ENCODE peak calls at places on chromosomes 2 and 18, in ten cellular contexts. X is neural progenitor cell; H is IMR-90; M is fibroblast of lung; J is CD8-positive, alpha-beta memory T cell; E is left ventricle myocardium inferior; N is CD8-positive, alpha-beta T cell; I is tibial nerve; R is PC-3; C is A549. O is an unnamed sample.

GRCh38 chr2:54103454-54104314 is 11.7 kb upstream of the ACYP2 start:
- DNase-seq in X (peak; percentile 33), H (peak; percentile 54), M (peak; percentile 63), J (no peak), E (no peak), N (peak; percentile 35), I (no peak), R (peak; percentile 93), C (peak; percentile 71), O (peak; percentile 36)

GRCh38 chr2:62292190-62292589 is 96.3 kb downstream of the B3GNT2 start:
- DNase-seq in X (no peak), H (peak; percentile 11), M (peak; percentile 80), J (no peak), E (no peak), N (no peak), I (no peak), R (no peak), C (no peak), O (no peak)

GRCh38 chr18:3233004-3233403 is 13.2 kb upstream of the MYOM1 start:
- DNase-seq in X (no peak), H (no peak), M (no peak), J (no peak), E (no peak), N (no peak), I (no peak), R (no peak), C (no peak), O (no peak)

GRCh38 chr18:73355076-73355475 is 487.3 kb upstream of the NETO1 start:
- DNase-seq in X (no peak), H (peak; percentile 15), M (peak; percentile 35), J (no peak), E (no peak), N (no peak), I (no peak), R (peak; percentile 31), C (no peak), O (no peak)

GRCh38 chr18:8800445-8800844 is 95.1 kb downstream of the MTCL1 start:
- DNase-seq in X (peak; percentile 76), H (peak; percentile 100), M (peak; percentile 100), J (no peak), E (no peak), N (no peak), I (no peak), R (peak; percentile 98), C (peak; percentile 60), O (peak; percentile 96)

GRCh38 chr2:203814661-203815540 is 52.7 kb upstream of the CTLA4 start:
- DNase-seq in X (peak; percentile 85), H (peak; percentile 82), M (peak; percentile 79), J (peak; percentile 68), E (peak; percentile 39), N (peak; percentile 50), I (peak; percentile 25), R (peak; percentile 77), C (peak; percentile 73), O (peak; percentile 78)

GRCh38 chr2:47767880-47768609 is 14.9 kb upstream of the MSH6 start:
- DNase-seq in X (peak; percentile 78), H (peak; percentile 30), M (peak; percentile 27), J (peak; percentile 62), E (peak; percentile 56), N (peak; percentile 74), I (peak; percentile 47), R (peak; percentile 66), C (peak; percentile 55), O (peak; percentile 48)

GRCh38 chr2:25851740-25852503 is 26.4 kb downstream of the ASXL2 start:
- DNase-seq in X (peak; percentile 60), H (peak; percentile 93), M (peak; percentile 92), J (peak; percentile 69), E (no peak), N (peak; percentile 24), I (no peak), R (peak; percentile 87), C (peak; percentile 68), O (peak; percentile 28)

GRCh38 chr18:48676756-48677368 is 138.0 kb downstream of the CTIF start:
- DNase-seq in X (peak; percentile 92), H (peak; percentile 38), M (peak; percentile 43), J (peak; percentile 47), E (peak; percentile 68), N (peak; percentile 62), I (peak; percentile 61), R (peak; percentile 50), C (peak; percentile 41), O (peak; percentile 30)

GRCh38 chr2:23595601-23596251 is 210.7 kb downstream of the KLHL29 start:
- DNase-seq in X (peak; percentile 76), H (peak; percentile 13), M (peak; percentile 85), J (no peak), E (no peak), N (no peak), I (no peak), R (no peak), C (no peak), O (peak; percentile 91)

DNA sequence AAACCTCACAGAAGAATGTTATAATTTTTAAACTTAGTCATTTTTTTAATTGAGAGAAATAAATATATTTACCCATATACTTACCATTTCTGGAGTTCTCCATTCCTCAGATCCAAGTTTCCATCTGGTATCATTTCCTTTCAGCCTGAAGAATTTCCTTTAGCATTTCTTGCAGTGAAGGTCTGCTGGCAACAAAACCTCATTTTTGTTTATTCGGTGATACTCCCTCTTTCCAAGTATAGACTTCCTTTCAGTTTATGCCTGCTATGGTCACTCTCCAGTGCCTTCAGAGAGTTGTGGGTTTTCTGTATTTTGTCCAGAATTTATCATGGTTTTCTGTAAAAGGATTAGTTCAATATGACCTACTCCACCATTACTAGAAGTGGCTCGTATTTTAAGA is 17.0 kb downstream of the WDPCP start:
- DNase-seq in X (no peak), H (no peak), M (no peak), J (no peak), E (no peak), N (no peak), I (no peak), R (no peak), C (no peak), O (no peak)
- H3K9me3 ChIP-seq in X (peaks cover 4% of the 10 kb centered on the region), H (no peaks in the 10 kb centered on the region), M (no peaks in the 10 kb centered on the region), J (no peaks in the 10 kb centered on the region), E (peaks cover 26% of the 10 kb centered on the region), N (no peaks in the 10 kb centered on the region), I (no peaks in the 10 kb centered on the region), R (no peaks in the 10 kb centered on the region), C (peaks cover 3% of the 10 kb centered on the region), O (no peaks in the 10 kb centered on the region)

DNA sequence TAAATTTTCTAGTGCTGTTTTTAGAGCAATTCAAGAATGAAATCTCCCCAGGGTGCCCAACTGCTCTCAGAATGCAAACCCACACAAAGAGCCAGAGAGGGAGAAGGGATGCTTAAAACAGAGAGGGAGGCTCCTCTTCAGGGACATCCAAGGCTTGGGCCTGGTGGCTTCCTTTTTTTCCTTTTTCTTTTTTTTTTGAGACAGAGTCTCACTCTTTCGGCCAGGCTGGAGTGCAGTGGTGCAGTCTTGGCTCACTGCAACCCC is 32.8 kb upstream of the ATL2 start:
- DNase-seq in X (no peak), H (no peak), M (no peak), J (no peak), E (no peak), N (no peak), I (no peak), R (no peak), C (no peak), O (no peak)
- H3K27ac ChIP-seq in X (no peak overlapping the region), H (no peak overlapping the region), M (no peak overlapping the region), J (no peak overlapping the region), E (peak overlapping the region; percentile 32), N (no peak overlapping the region), I (no peak overlapping the region), R (no peak overlapping the region), C (no peak overlapping the region), O (no peak overlapping the region)

DNA sequence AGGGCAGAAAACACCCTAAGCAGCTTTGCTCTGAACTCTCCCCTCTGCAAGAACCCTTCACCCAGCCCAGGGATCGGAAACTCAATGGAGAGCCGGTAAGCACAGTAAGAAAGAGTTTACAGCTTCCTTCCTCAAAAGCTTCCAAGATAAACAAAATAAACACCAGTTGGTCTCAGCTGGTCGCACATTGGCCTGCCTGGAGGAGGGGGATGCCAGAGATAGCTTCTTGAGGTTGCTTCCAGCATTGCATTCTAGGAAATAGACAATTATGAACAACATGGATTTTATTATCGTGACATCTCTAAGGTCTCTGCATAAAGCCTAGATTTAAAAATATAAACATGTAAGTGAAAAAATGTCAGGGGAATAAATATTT is 141.5 kb upstream of the PKDCC start:
- DNase-seq in X (peak; percentile 13), H (peak; percentile 88), M (no peak), J (no peak), E (no peak), N (no peak), I (no peak), R (no peak), C (no peak), O (no peak)
- H3K9me3 ChIP-seq in X (no peaks in the 10 kb centered on the region), H (no peaks in the 10 kb centered on the region), M (no peaks in the 10 kb centered on the region), J (no peaks in the 10 kb centered on the region), E (no peaks in the 10 kb centered on the region), N (no peaks in the 10 kb centered on the region), I (no peaks in the 10 kb centered on the region), R (no peaks in the 10 kb centered on the region), C (no peaks in the 10 kb centered on the region), O (no peaks in the 10 kb centered on the region)

DNA sequence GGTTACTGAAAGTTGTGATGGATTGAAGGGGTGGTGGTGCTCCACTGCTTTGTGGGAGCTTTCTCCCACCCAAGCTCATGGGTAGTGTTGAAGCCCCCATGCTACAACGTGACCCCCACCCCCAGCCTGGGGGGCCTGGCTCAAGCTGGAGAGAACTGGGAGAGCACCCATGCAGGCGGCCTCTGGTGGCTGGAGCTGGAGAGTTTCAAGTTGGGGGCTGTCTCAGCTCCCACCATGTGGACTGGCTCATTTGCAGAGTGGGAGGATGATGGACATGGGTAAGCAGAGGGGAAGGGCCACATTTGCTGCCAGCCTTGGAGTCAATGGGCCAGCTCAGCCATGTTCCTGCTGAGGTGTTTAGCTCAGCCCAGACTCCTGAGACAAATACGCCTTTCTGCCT is 62.8 kb downstream of the INPP4A start:
- DNase-seq in X (no peak), H (no peak), M (no peak), J (no peak), E (no peak), N (no peak), I (no peak), R (no peak), C (no peak), O (no peak)
- H3K27ac ChIP-seq in X (no peak overlapping the region), H (no peak overlapping the region), M (no peak overlapping the region), J (peak overlapping the region; percentile 49), E (peak overlapping the region; percentile 65), N (no peak overlapping the region), I (peak overlapping the region; percentile 72), R (no peak overlapping the region), C (no peak overlapping the region), O (no peak overlapping the region)

DNA sequence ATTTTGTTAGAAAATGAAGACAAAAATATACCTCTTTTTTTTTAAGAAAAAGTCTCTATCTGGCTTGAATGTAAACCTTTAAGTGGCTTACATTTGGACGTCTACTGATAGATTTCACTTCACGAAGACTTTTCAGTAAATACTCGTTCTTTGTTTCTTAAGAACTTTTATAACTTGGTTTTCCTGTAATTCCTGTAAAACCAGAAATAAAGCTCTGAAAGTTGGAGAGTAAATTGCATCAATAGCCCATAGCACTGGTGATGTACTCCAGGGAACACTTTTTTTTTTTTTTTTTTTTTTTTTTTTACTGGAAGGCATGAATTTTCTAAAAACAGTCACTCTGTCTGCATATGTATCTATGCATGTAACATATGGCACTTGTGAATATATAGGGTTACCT is 309.1 kb upstream of the TCF4 start:
- DNase-seq in X (no peak), H (no peak), M (no peak), J (no peak), E (no peak), N (no peak), I (no peak), R (peak; percentile 21), C (no peak), O (peak; percentile 17)
- H3K9me3 ChIP-seq in X (no peaks in the 10 kb centered on the region), H (no peaks in the 10 kb centered on the region), M (no peaks in the 10 kb centered on the region), J (no peaks in the 10 kb centered on the region), E (no peaks in the 10 kb centered on the region), N (no peaks in the 10 kb centered on the region), I (no peaks in the 10 kb centered on the region), R (no peaks in the 10 kb centered on the region), C (no peaks in the 10 kb centered on the region), O (no peaks in the 10 kb centered on the region)

O was measured in trophoblast cell.